ENCODE peak calls at places on chromosomes 11 and 22, in seven cellular contexts. One of them, this sample, is unnamed.

GRCh38 chr22:25623310-25623734 is 58.8 kb downstream of the GRK3 start:
- DNase-seq in HS-5: no peak
- DNase-seq in endothelial cell: no peak
- DNase-seq in body of pancreas: no peak
- DNase-seq in bronchial epithelial cell: no peak
- DNase-seq in ovary: no peak
- DNase-seq in stimulated activated CD4-positive, alpha-beta T cell treated with anti-CD3 and anti-CD28 coated beads, Interleukin-12 subunit alpha, Interleukin-12 subunit beta, amount 100 ng/mL, for 4 hours: no peak
- DNase-seq in this sample: no peak

GRCh38 chr11:26231252-26231661 is 100.7 kb upstream of the ANO3 start:
- DNase-seq in endothelial cell: no peak
- DNase-seq in body of pancreas: no peak
- DNase-seq in HS-5: peak
- DNase-seq in bronchial epithelial cell: peak
- DNase-seq in ovary: no peak
- DNase-seq in stimulated activated CD4-positive, alpha-beta T cell treated with anti-CD3 and anti-CD28 coated beads, Interleukin-12 subunit alpha, Interleukin-12 subunit beta, amount 100 ng/mL, for 4 hours: no peak
- DNase-seq in this sample: no peak

GRCh38 chr11:4851033-4851432 is 2.0 kb upstream of the OR51S1 start:
- DNase-seq in body of pancreas: no peak
- DNase-seq in HS-5: no peak
- DNase-seq in ovary: no peak
- DNase-seq in endothelial cell: peak
- DNase-seq in bronchial epithelial cell: no peak
- DNase-seq in stimulated activated CD4-positive, alpha-beta T cell treated with anti-CD3 and anti-CD28 coated beads, Interleukin-12 subunit alpha, Interleukin-12 subunit beta, amount 100 ng/mL, for 4 hours: no peak
- DNase-seq in this sample: no peak

GRCh38 chr11:69634590-69634989 is 6.4 kb upstream of the CCND1 start:
- DNase-seq in endothelial cell: no peak
- DNase-seq in ovary: no peak
- DNase-seq in stimulated activated CD4-positive, alpha-beta T cell treated with anti-CD3 and anti-CD28 coated beads, Interleukin-12 subunit alpha, Interleukin-12 subunit beta, amount 100 ng/mL, for 4 hours: no peak
- DNase-seq in bronchial epithelial cell: no peak
- DNase-seq in body of pancreas: no peak
- DNase-seq in HS-5: no peak
- DNase-seq in this sample: no peak

GRCh38 chr11:103530257-103530656 is 421.0 kb downstream of the DYNC2H1 start:
- DNase-seq in ovary: no peak
- DNase-seq in stimulated activated CD4-positive, alpha-beta T cell treated with anti-CD3 and anti-CD28 coated beads, Interleukin-12 subunit alpha, Interleukin-12 subunit beta, amount 100 ng/mL, for 4 hours: no peak
- DNase-seq in endothelial cell: no peak
- DNase-seq in HS-5: no peak
- DNase-seq in body of pancreas: no peak
- DNase-seq in bronchial epithelial cell: no peak
- DNase-seq in this sample: no peak

GRCh38 chr11:44315947-44316387 is 6.0 kb upstream of the ALX4 start:
- DNase-seq in endothelial cell: no peak
- DNase-seq in ovary: no peak
- DNase-seq in stimulated activated CD4-positive, alpha-beta T cell treated with anti-CD3 and anti-CD28 coated beads, Interleukin-12 subunit alpha, Interleukin-12 subunit beta, amount 100 ng/mL, for 4 hours: no peak
- DNase-seq in body of pancreas: no peak
- DNase-seq in bronchial epithelial cell: no peak
- DNase-seq in HS-5: no peak
- DNase-seq in this sample: no peak

GRCh38 chr11:121494355-121495099 is 41.8 kb upstream of the SORL1-AS1 start:
- DNase-seq in bronchial epithelial cell: peak
- DNase-seq in stimulated activated CD4-positive, alpha-beta T cell treated with anti-CD3 and anti-CD28 coated beads, Interleukin-12 subunit alpha, Interleukin-12 subunit beta, amount 100 ng/mL, for 4 hours: peak
- DNase-seq in HS-5: no peak
- DNase-seq in ovary: no peak
- DNase-seq in body of pancreas: no peak
- DNase-seq in endothelial cell: no peak
- DNase-seq in this sample: no peak

GRCh38 chr22:46143491-46144147 is 6.7 kb upstream of the PPARA start:
- DNase-seq in bronchial epithelial cell: no peak
- DNase-seq in stimulated activated CD4-positive, alpha-beta T cell treated with anti-CD3 and anti-CD28 coated beads, Interleukin-12 subunit alpha, Interleukin-12 subunit beta, amount 100 ng/mL, for 4 hours: no peak
- DNase-seq in ovary: no peak
- DNase-seq in HS-5: no peak
- DNase-seq in body of pancreas: no peak
- DNase-seq in endothelial cell: no peak
- DNase-seq in this sample: no peak

GRCh38 chr11:69504576-69505420 is 23.3 kb downstream of the LINC01488 start:
- DNase-seq in stimulated activated CD4-positive, alpha-beta T cell treated with anti-CD3 and anti-CD28 coated beads, Interleukin-12 subunit alpha, Interleukin-12 subunit beta, amount 100 ng/mL, for 4 hours: no peak
- DNase-seq in bronchial epithelial cell: no peak
- DNase-seq in HS-5: no peak
- DNase-seq in body of pancreas: no peak
- DNase-seq in ovary: no peak
- DNase-seq in endothelial cell: no peak
- DNase-seq in this sample: no peak

GRCh38 chr11:74282421-74282820 is 29.0 kb downstream of the P4HA3 start:
- DNase-seq in HS-5: no peak
- DNase-seq in bronchial epithelial cell: no peak
- DNase-seq in endothelial cell: no peak
- DNase-seq in stimulated activated CD4-positive, alpha-beta T cell treated with anti-CD3 and anti-CD28 coated beads, Interleukin-12 subunit alpha, Interleukin-12 subunit beta, amount 100 ng/mL, for 4 hours: no peak
- DNase-seq in body of pancreas: no peak
- DNase-seq in ovary: no peak
- DNase-seq in this sample: no peak

GRCh38 chr22:37604875-37605274 is 3.8 kb upstream of the GGA1 start:
- DNase-seq in HS-5: no peak
- DNase-seq in endothelial cell: no peak
- DNase-seq in bronchial epithelial cell: no peak
- DNase-seq in body of pancreas: no peak
- DNase-seq in ovary: no peak
- DNase-seq in stimulated activated CD4-positive, alpha-beta T cell treated with anti-CD3 and anti-CD28 coated beads, Interleukin-12 subunit alpha, Interleukin-12 subunit beta, amount 100 ng/mL, for 4 hours: no peak
- DNase-seq in this sample: no peak

GRCh38 chr11:124766156-124766555 is 4.1 kb upstream of the ESAM start:
- DNase-seq in ovary: no peak
- DNase-seq in body of pancreas: no peak
- DNase-seq in HS-5: peak
- DNase-seq in stimulated activated CD4-positive, alpha-beta T cell treated with anti-CD3 and anti-CD28 coated beads, Interleukin-12 subunit alpha, Interleukin-12 subunit beta, amount 100 ng/mL, for 4 hours: no peak
- DNase-seq in bronchial epithelial cell: no peak
- DNase-seq in endothelial cell: no peak
- DNase-seq in this sample: no peak

GRCh38 chr11:50088231-50088630 is 55.6 kb downstream of the OR4C45 start:
- DNase-seq in ovary: no peak
- DNase-seq in stimulated activated CD4-positive, alpha-beta T cell treated with anti-CD3 and anti-CD28 coated beads, Interleukin-12 subunit alpha, Interleukin-12 subunit beta, amount 100 ng/mL, for 4 hours: no peak
- DNase-seq in bronchial epithelial cell: peak
- DNase-seq in endothelial cell: no peak
- DNase-seq in HS-5: no peak
- DNase-seq in body of pancreas: no peak
- DNase-seq in this sample: no peak

GRCh38 chr22:33785283-33785991 is 134.8 kb downstream of the LARGE1 start:
- DNase-seq in endothelial cell: no peak
- DNase-seq in HS-5: no peak
- DNase-seq in ovary: no peak
- DNase-seq in body of pancreas: no peak
- DNase-seq in stimulated activated CD4-positive, alpha-beta T cell treated with anti-CD3 and anti-CD28 coated beads, Interleukin-12 subunit alpha, Interleukin-12 subunit beta, amount 100 ng/mL, for 4 hours: no peak
- DNase-seq in bronchial epithelial cell: peak
- DNase-seq in this sample: no peak

GRCh38 chr11:2914475-2915195 is 14.6 kb downstream of the PHLDA2 start:
- DNase-seq in ovary: no peak
- DNase-seq in HS-5: no peak
- DNase-seq in stimulated activated CD4-positive, alpha-beta T cell treated with anti-CD3 and anti-CD28 coated beads, Interleukin-12 subunit alpha, Interleukin-12 subunit beta, amount 100 ng/mL, for 4 hours: no peak
- DNase-seq in endothelial cell: no peak
- DNase-seq in bronchial epithelial cell: no peak
- DNase-seq in body of pancreas: no peak
- DNase-seq in this sample: no peak

GRCh38 chr22:41979423-41980250 is 10.4 kb downstream of the SEPTIN3 start:
- DNase-seq in endothelial cell: no peak
- DNase-seq in body of pancreas: no peak
- DNase-seq in HS-5: no peak
- DNase-seq in stimulated activated CD4-positive, alpha-beta T cell treated with anti-CD3 and anti-CD28 coated beads, Interleukin-12 subunit alpha, Interleukin-12 subunit beta, amount 100 ng/mL, for 4 hours: no peak
- DNase-seq in ovary: no peak
- DNase-seq in bronchial epithelial cell: no peak
- DNase-seq in this sample: no peak

GRCh38 chr22:27436591-27436990 is 365.0 kb downstream of the MN1 start:
- DNase-seq in stimulated activated CD4-positive, alpha-beta T cell treated with anti-CD3 and anti-CD28 coated beads, Interleukin-12 subunit alpha, Interleukin-12 subunit beta, amount 100 ng/mL, for 4 hours: no peak
- DNase-seq in bronchial epithelial cell: no peak
- DNase-seq in endothelial cell: no peak
- DNase-seq in body of pancreas: no peak
- DNase-seq in HS-5: no peak
- DNase-seq in ovary: no peak
- DNase-seq in this sample: no peak

GRCh38 chr11:112961751-112962747 is 829 bp downstream of the NCAM1 start:
- DNase-seq in bronchial epithelial cell: no peak
- DNase-seq in HS-5: no peak
- DNase-seq in endothelial cell: peak
- DNase-seq in ovary: peak
- DNase-seq in body of pancreas: no peak
- DNase-seq in stimulated activated CD4-positive, alpha-beta T cell treated with anti-CD3 and anti-CD28 coated beads, Interleukin-12 subunit alpha, Interleukin-12 subunit beta, amount 100 ng/mL, for 4 hours: no peak
- DNase-seq in this sample: peak

GRCh38 chr11:9681583-9682372 is 17.9 kb downstream of the SWAP70 start:
- DNase-seq in ovary: no peak
- DNase-seq in body of pancreas: no peak
- DNase-seq in stimulated activated CD4-positive, alpha-beta T cell treated with anti-CD3 and anti-CD28 coated beads, Interleukin-12 subunit alpha, Interleukin-12 subunit beta, amount 100 ng/mL, for 4 hours: no peak
- DNase-seq in HS-5: no peak
- DNase-seq in bronchial epithelial cell: no peak
- DNase-seq in endothelial cell: no peak
- DNase-seq in this sample: no peak

GRCh38 chr11:3359092-3359824 is 19.7 kb downstream of the ZNF195 start:
- DNase-seq in body of pancreas: no peak
- DNase-seq in HS-5: no peak
- DNase-seq in bronchial epithelial cell: no peak
- DNase-seq in ovary: no peak
- DNase-seq in stimulated activated CD4-positive, alpha-beta T cell treated with anti-CD3 and anti-CD28 coated beads, Interleukin-12 subunit alpha, Interleukin-12 subunit beta, amount 100 ng/mL, for 4 hours: no peak
- DNase-seq in endothelial cell: no peak
- DNase-seq in this sample: no peak

GRCh38 chr11:82004537-82005213 is 729.0 kb downstream of the FAM181B start:
- DNase-seq in HS-5: no peak
- DNase-seq in body of pancreas: no peak
- DNase-seq in stimulated activated CD4-positive, alpha-beta T cell treated with anti-CD3 and anti-CD28 coated beads, Interleukin-12 subunit alpha, Interleukin-12 subunit beta, amount 100 ng/mL, for 4 hours: no peak
- DNase-seq in endothelial cell: no peak
- DNase-seq in ovary: no peak
- DNase-seq in bronchial epithelial cell: peak
- DNase-seq in this sample: no peak

GRCh38 chr11:130761560-130762220 is 154.6 kb downstream of the SNX19 start:
- DNase-seq in ovary: no peak
- DNase-seq in stimulated activated CD4-positive, alpha-beta T cell treated with anti-CD3 and anti-CD28 coated beads, Interleukin-12 subunit alpha, Interleukin-12 subunit beta, amount 100 ng/mL, for 4 hours: no peak
- DNase-seq in endothelial cell: no peak
- DNase-seq in HS-5: no peak
- DNase-seq in bronchial epithelial cell: no peak
- DNase-seq in body of pancreas: no peak
- DNase-seq in this sample: no peak

GRCh38 chr11:23313001-23313400 is 452.7 kb upstream of the CCDC179 start:
- DNase-seq in bronchial epithelial cell: no peak
- DNase-seq in endothelial cell: no peak
- DNase-seq in ovary: no peak
- DNase-seq in body of pancreas: no peak
- DNase-seq in HS-5: no peak
- DNase-seq in stimulated activated CD4-positive, alpha-beta T cell treated with anti-CD3 and anti-CD28 coated beads, Interleukin-12 subunit alpha, Interleukin-12 subunit beta, amount 100 ng/mL, for 4 hours: no peak
- DNase-seq in this sample: no peak

GRCh38 chr11:105667441-105667840 is 57.6 kb downstream of the GRIA4 start:
- DNase-seq in bronchial epithelial cell: no peak
- DNase-seq in HS-5: no peak
- DNase-seq in endothelial cell: no peak
- DNase-seq in body of pancreas: no peak
- DNase-seq in ovary: no peak
- DNase-seq in stimulated activated CD4-positive, alpha-beta T cell treated with anti-CD3 and anti-CD28 coated beads, Interleukin-12 subunit alpha, Interleukin-12 subunit beta, amount 100 ng/mL, for 4 hours: no peak
- DNase-seq in this sample: no peak

GRCh38 chr11:113634940-113635575 is 71.0 kb downstream of the TMPRSS5 start:
- DNase-seq in endothelial cell: no peak
- DNase-seq in ovary: no peak
- DNase-seq in HS-5: no peak
- DNase-seq in bronchial epithelial cell: no peak
- DNase-seq in body of pancreas: no peak
- DNase-seq in stimulated activated CD4-positive, alpha-beta T cell treated with anti-CD3 and anti-CD28 coated beads, Interleukin-12 subunit alpha, Interleukin-12 subunit beta, amount 100 ng/mL, for 4 hours: no peak
- DNase-seq in this sample: no peak

GRCh38 chr22:49853981-49854791 is 542 bp downstream of the ZBED4 start:
- DNase-seq in endothelial cell: peak
- DNase-seq in bronchial epithelial cell: no peak
- DNase-seq in body of pancreas: peak
- DNase-seq in stimulated activated CD4-positive, alpha-beta T cell treated with anti-CD3 and anti-CD28 coated beads, Interleukin-12 subunit alpha, Interleukin-12 subunit beta, amount 100 ng/mL, for 4 hours: peak
- DNase-seq in ovary: no peak
- DNase-seq in HS-5: no peak
- DNase-seq in this sample: peak

GRCh38 chr22:36901411-36902142 is 11.9 kb upstream of the CSF2RB start:
- DNase-seq in endothelial cell: no peak
- DNase-seq in HS-5: no peak
- DNase-seq in ovary: no peak
- DNase-seq in stimulated activated CD4-positive, alpha-beta T cell treated with anti-CD3 and anti-CD28 coated beads, Interleukin-12 subunit alpha, Interleukin-12 subunit beta, amount 100 ng/mL, for 4 hours: no peak
- DNase-seq in bronchial epithelial cell: no peak
- DNase-seq in body of pancreas: no peak
- DNase-seq in this sample: no peak

GRCh38 chr11:65277878-65278277 is 16.1 kb downstream of the POLA2 start:
- DNase-seq in HS-5: no peak
- DNase-seq in ovary: no peak
- DNase-seq in body of pancreas: no peak
- DNase-seq in stimulated activated CD4-positive, alpha-beta T cell treated with anti-CD3 and anti-CD28 coated beads, Interleukin-12 subunit alpha, Interleukin-12 subunit beta, amount 100 ng/mL, for 4 hours: no peak
- DNase-seq in endothelial cell: no peak
- DNase-seq in bronchial epithelial cell: no peak
- DNase-seq in this sample: no peak

GRCh38 chr11:133955945-133956421 is 785 bp downstream of the IGSF9B start:
- DNase-seq in endothelial cell: no peak
- DNase-seq in body of pancreas: no peak
- DNase-seq in bronchial epithelial cell: no peak
- DNase-seq in stimulated activated CD4-positive, alpha-beta T cell treated with anti-CD3 and anti-CD28 coated beads, Interleukin-12 subunit alpha, Interleukin-12 subunit beta, amount 100 ng/mL, for 4 hours: peak
- DNase-seq in ovary: no peak
- DNase-seq in HS-5: no peak
- DNase-seq in this sample: no peak

GRCh38 chr11:110093407-110094297 is 460 bp downstream of the ZC3H12C start:
- DNase-seq in endothelial cell: peak
- DNase-seq in bronchial epithelial cell: no peak
- DNase-seq in stimulated activated CD4-positive, alpha-beta T cell treated with anti-CD3 and anti-CD28 coated beads, Interleukin-12 subunit alpha, Interleukin-12 subunit beta, amount 100 ng/mL, for 4 hours: no peak
- DNase-seq in body of pancreas: peak
- DNase-seq in HS-5: no peak
- DNase-seq in ovary: peak
- DNase-seq in this sample: peak

GRCh38 chr11:124869331-124869730 is 4.1 kb downstream of the ROBO3 start:
- DNase-seq in HS-5: no peak
- DNase-seq in ovary: peak
- DNase-seq in endothelial cell: no peak
- DNase-seq in body of pancreas: no peak
- DNase-seq in bronchial epithelial cell: no peak
- DNase-seq in stimulated activated CD4-positive, alpha-beta T cell treated with anti-CD3 and anti-CD28 coated beads, Interleukin-12 subunit alpha, Interleukin-12 subunit beta, amount 100 ng/mL, for 4 hours: no peak
- DNase-seq in this sample: no peak

GRCh38 chr11:78460468-78460867 is 42.8 kb upstream of the GAB2 start:
- DNase-seq in bronchial epithelial cell: peak
- DNase-seq in endothelial cell: no peak
- DNase-seq in HS-5: peak
- DNase-seq in stimulated activated CD4-positive, alpha-beta T cell treated with anti-CD3 and anti-CD28 coated beads, Interleukin-12 subunit alpha, Interleukin-12 subunit beta, amount 100 ng/mL, for 4 hours: no peak
- DNase-seq in body of pancreas: no peak
- DNase-seq in ovary: no peak
- DNase-seq in this sample: no peak

GRCh38 chr11:76491644-76492043 is 46.8 kb downstream of the EMSY start:
- DNase-seq in body of pancreas: no peak
- DNase-seq in HS-5: no peak
- DNase-seq in stimulated activated CD4-positive, alpha-beta T cell treated with anti-CD3 and anti-CD28 coated beads, Interleukin-12 subunit alpha, Interleukin-12 subunit beta, amount 100 ng/mL, for 4 hours: no peak
- DNase-seq in endothelial cell: no peak
- DNase-seq in bronchial epithelial cell: no peak
- DNase-seq in ovary: no peak
- DNase-seq in this sample: no peak

GRCh38 chr11:78149646-78150045 is 10.2 kb upstream of the ALG8 start:
- DNase-seq in HS-5: no peak
- DNase-seq in endothelial cell: no peak
- DNase-seq in body of pancreas: no peak
- DNase-seq in stimulated activated CD4-positive, alpha-beta T cell treated with anti-CD3 and anti-CD28 coated beads, Interleukin-12 subunit alpha, Interleukin-12 subunit beta, amount 100 ng/mL, for 4 hours: no peak
- DNase-seq in bronchial epithelial cell: peak
- DNase-seq in ovary: peak
- DNase-seq in this sample: no peak

GRCh38 chr11:18633256-18634139 is 644 bp downstream of the SPTY2D1 start:
- DNase-seq in endothelial cell: no peak
- DNase-seq in HS-5: no peak
- DNase-seq in ovary: no peak
- DNase-seq in stimulated activated CD4-positive, alpha-beta T cell treated with anti-CD3 and anti-CD28 coated beads, Interleukin-12 subunit alpha, Interleukin-12 subunit beta, amount 100 ng/mL, for 4 hours: no peak
- DNase-seq in body of pancreas: no peak
- DNase-seq in bronchial epithelial cell: no peak
- DNase-seq in this sample: no peak